ENCODE peak calls at places on chromosomes 6 and 20, in six cellular contexts. One of them, this sample, is unnamed.

GRCh38 chr20:53773792-53774371 is 180.2 kb upstream of the ZNF217 start:
- DNase-seq in germinal center: no peak
- DNase-seq in ELR: peak; percentile 100
- DNase-seq in HT1080: peak; percentile 96
- DNase-seq in lung microvascular endothelial cell: peak; percentile 91
- DNase-seq in GM10248: no peak
- DNase-seq in this sample: no peak

GRCh38 chr6:38264605-38265004 is 375.1 kb downstream of the BTBD9 start:
- DNase-seq in ELR: no peak
- DNase-seq in germinal center: no peak
- DNase-seq in GM10248: no peak
- DNase-seq in HT1080: no peak
- DNase-seq in lung microvascular endothelial cell: no peak
- DNase-seq in this sample: no peak

GRCh38 chr6:122530440-122531046 is 58.9 kb upstream of the SERINC1 start:
- DNase-seq in germinal center: peak; percentile 41
- DNase-seq in HT1080: peak; percentile 64
- DNase-seq in GM10248: peak; percentile 39
- DNase-seq in ELR: peak; percentile 75
- DNase-seq in lung microvascular endothelial cell: peak; percentile 69
- DNase-seq in this sample: peak; percentile 57

GRCh38 chr6:706161-706560 is 13.2 kb upstream of the EXOC2 start:
- DNase-seq in germinal center: no peak
- DNase-seq in lung microvascular endothelial cell: peak; percentile 71
- DNase-seq in HT1080: no peak
- DNase-seq in ELR: peak; percentile 44
- DNase-seq in GM10248: no peak
- DNase-seq in this sample: no peak

GRCh38 chr20:59235226-59235625 is 65.2 kb upstream of the EDN3 start:
- DNase-seq in ELR: no peak
- DNase-seq in germinal center: no peak
- DNase-seq in GM10248: no peak
- DNase-seq in HT1080: no peak
- DNase-seq in lung microvascular endothelial cell: no peak
- DNase-seq in this sample: no peak

GRCh38 chr6:111377558-111378120 is 105.4 kb downstream of the REV3L start:
- DNase-seq in HT1080: peak; percentile 3
- DNase-seq in lung microvascular endothelial cell: no peak
- DNase-seq in GM10248: no peak
- DNase-seq in ELR: peak; percentile 17
- DNase-seq in germinal center: no peak
- DNase-seq in this sample: no peak

GRCh38 chr6:163206196-163206595 is 208.3 kb upstream of the QKI start:
- DNase-seq in HT1080: no peak
- DNase-seq in lung microvascular endothelial cell: no peak
- DNase-seq in GM10248: no peak
- DNase-seq in germinal center: no peak
- DNase-seq in ELR: no peak
- DNase-seq in this sample: no peak

GRCh38 chr6:149840345-149841075 is 23.6 kb downstream of the LRP11 start:
- DNase-seq in ELR: peak; percentile 68
- DNase-seq in HT1080: peak; percentile 58
- DNase-seq in lung microvascular endothelial cell: peak; percentile 62
- DNase-seq in germinal center: peak; percentile 71
- DNase-seq in GM10248: peak; percentile 68
- DNase-seq in this sample: no peak

GRCh38 chr6:135568366-135568765 is 70.8 kb upstream of the AHI1 start:
- DNase-seq in HT1080: peak; percentile 71
- DNase-seq in lung microvascular endothelial cell: peak; percentile 79
- DNase-seq in GM10248: peak; percentile 15
- DNase-seq in ELR: peak; percentile 56
- DNase-seq in germinal center: no peak
- DNase-seq in this sample: peak; percentile 7

GRCh38 chr6:28490191-28490890 is 25.3 kb downstream of the GPX6 start:
- DNase-seq in germinal center: no peak
- DNase-seq in lung microvascular endothelial cell: peak; percentile 9
- DNase-seq in GM10248: peak; percentile 21
- DNase-seq in ELR: peak; percentile 28
- DNase-seq in HT1080: no peak
- DNase-seq in this sample: no peak

GRCh38 chr20:29763821-29764511 is 1493.5 kb upstream of the DEFB115 start:
- DNase-seq in lung microvascular endothelial cell: no peak
- DNase-seq in germinal center: no peak
- DNase-seq in GM10248: no peak
- DNase-seq in ELR: no peak
- DNase-seq in HT1080: no peak
- DNase-seq in this sample: no peak

GRCh38 chr6:66628917-66629316 is 921.9 kb upstream of the EYS start:
- DNase-seq in HT1080: no peak
- DNase-seq in ELR: no peak
- DNase-seq in lung microvascular endothelial cell: no peak
- DNase-seq in germinal center: no peak
- DNase-seq in GM10248: no peak
- DNase-seq in this sample: no peak

GRCh38 chr20:34705008-34705382 is 851 bp downstream of the TP53INP2 start:
- DNase-seq in HT1080: no peak
- DNase-seq in ELR: peak; percentile 31
- DNase-seq in GM10248: no peak
- DNase-seq in germinal center: no peak
- DNase-seq in lung microvascular endothelial cell: peak; percentile 20
- DNase-seq in this sample: no peak

GRCh38 chr6:167762259-167762962 is 64.3 kb upstream of the AFDN start:
- DNase-seq in germinal center: no peak
- DNase-seq in ELR: no peak
- DNase-seq in lung microvascular endothelial cell: no peak
- DNase-seq in GM10248: no peak
- DNase-seq in HT1080: no peak
- DNase-seq in this sample: no peak

GRCh38 chr20:63100401-63100925 is 93.7 kb upstream of the BHLHE23 start:
- DNase-seq in germinal center: no peak
- DNase-seq in ELR: no peak
- DNase-seq in GM10248: no peak
- DNase-seq in lung microvascular endothelial cell: no peak
- DNase-seq in HT1080: no peak
- DNase-seq in this sample: no peak

GRCh38 chr20:20740595-20740994 is 28.2 kb upstream of the RALGAPA2 start:
- DNase-seq in ELR: no peak
- DNase-seq in germinal center: no peak
- DNase-seq in GM10248: no peak
- DNase-seq in HT1080: no peak
- DNase-seq in lung microvascular endothelial cell: no peak
- DNase-seq in this sample: no peak

GRCh38 chr6:137415127-137415833 is 78.9 kb downstream of the OLIG3 start:
- DNase-seq in germinal center: peak; percentile 50
- DNase-seq in lung microvascular endothelial cell: peak; percentile 69
- DNase-seq in HT1080: no peak
- DNase-seq in ELR: peak; percentile 70
- DNase-seq in GM10248: peak; percentile 58
- DNase-seq in this sample: peak; percentile 59

GRCh38 chr20:19347943-19348456 is 135.6 kb downstream of the SLC24A3 start:
- DNase-seq in germinal center: peak; percentile 7
- DNase-seq in HT1080: no peak
- DNase-seq in GM10248: peak; percentile 29
- DNase-seq in ELR: no peak
- DNase-seq in lung microvascular endothelial cell: no peak
- DNase-seq in this sample: no peak

GRCh38 chr20:38961530-38962043 is 557 bp upstream of the DHX35 start:
- DNase-seq in germinal center: no peak
- DNase-seq in GM10248: no peak
- DNase-seq in lung microvascular endothelial cell: peak; percentile 6
- DNase-seq in ELR: peak; percentile 38
- DNase-seq in HT1080: peak; percentile 17
- DNase-seq in this sample: no peak